ENCODE peak calls at places on chromosomes 5 and 9, in four cellular contexts. O is EH, B is fibroblast of the aortic adventitia, D is ovary. I is an unnamed sample.

GRCh38 chr9:114572199-114572598 is 15.4 kb upstream of the ATP6V1G1 start:
- DNase-seq in B (no peak), D (no peak), O (no peak), I (no peak)

GRCh38 chr5:175854231-175855040 is 16.9 kb upstream of the CPLX2 start:
- DNase-seq in B (no peak), O (no peak), D (no peak), I (no peak)

GRCh38 chr9:121906074-121906520 is 187.0 kb downstream of the TTLL11 start:
- DNase-seq in D (no peak), B (peak), O (peak), I (peak)

GRCh38 chr9:127785933-127786772 is at the start of gene CDK9:
- DNase-seq in D (peak), O (peak), B (peak), I (peak)

GRCh38 chr5:43075319-43076293 is 35.5 kb upstream of the ANXA2R start:
- DNase-seq in O (no peak), B (peak), D (no peak), I (no peak)

GRCh38 chr5:74336286-74336685 is 304.2 kb downstream of the ENC1 start:
- DNase-seq in O (no peak), D (no peak), B (no peak), I (no peak)

GRCh38 chr5:149215478-149216042 is 56.1 kb upstream of the AFAP1L1 start:
- DNase-seq in D (no peak), B (peak), O (peak), I (peak)

GRCh38 chr9:71446081-71446480 is 322.2 kb downstream of the CEMIP2 start:
- DNase-seq in D (no peak), O (no peak), B (no peak), I (no peak)

GRCh38 chr5:59583810-59584562 is 309.5 kb downstream of the PDE4D start:
- DNase-seq in D (no peak), O (no peak), B (no peak), I (no peak)

GRCh38 chr9:19154135-19154612 is 26.9 kb upstream of the PLIN2 start:
- DNase-seq in B (peak), O (peak), D (peak), I (peak)

GRCh38 chr9:111272571-111272970 is 57.5 kb downstream of the OR2K2 start:
- DNase-seq in D (no peak), B (no peak), O (no peak), I (no peak)

GRCh38 chr9:112761912-112762651 is 11.5 kb downstream of the SNX30 start:
- DNase-seq in D (no peak), O (peak), B (no peak), I (no peak)

GRCh38 chr5:120446068-120446492 is 18.0 kb upstream of the PRR16 start:
- DNase-seq in O (peak), B (peak), D (no peak), I (peak)

GRCh38 chr9:33719581-33720374 is 75.6 kb upstream of the PRSS3 start:
- DNase-seq in B (no peak), D (no peak), O (peak), I (peak)

GRCh38 chr9:82354260-82354659 is 365.7 kb downstream of the SPATA31D1 start:
- DNase-seq in B (peak), D (no peak), O (peak), I (peak)

GRCh38 chr9:14652729-14653377 is 40.4 kb downstream of the ZDHHC21 start:
- DNase-seq in D (no peak), O (peak), B (peak), I (peak)

GRCh38 chr5:73256012-73256411 is 83.0 kb downstream of the TMEM174 start:
- DNase-seq in D (no peak), B (no peak), O (no peak), I (no peak)

GRCh38 chr9:131395027-131395744 is 1.3 kb downstream of the PRRC2B start:
- DNase-seq in O (peak), B (peak), D (peak), I (no peak)

GRCh38 chr9:13787234-13787833 is 507.8 kb upstream of the MPDZ start:
- DNase-seq in B (peak), O (peak), D (no peak), I (peak)

GRCh38 chr5:17374973-17375844 is 122.8 kb upstream of the TAF11L2 start:
- DNase-seq in O (no peak), B (peak), D (no peak), I (peak)

GRCh38 chr5:178182158-178182876 is 4.9 kb downstream of the GMCL2 start:
- DNase-seq in O (no peak), B (no peak), D (no peak), I (no peak)

GRCh38 chr9:130501645-130502044 is 56.9 kb downstream of the ASS1 start:
- DNase-seq in O (no peak), D (no peak), B (no peak), I (no peak)

GRCh38 chr9:73494894-73495293 is 343.2 kb downstream of the ANXA1 start:
- DNase-seq in O (no peak), B (no peak), D (no peak), I (no peak)

GRCh38 chr5:139394123-139394653 is 716 bp downstream of the PROB1 start:
- DNase-seq in B (no peak), O (peak), D (no peak), I (peak)

GRCh38 chr9:134629586-134630392 is 11.8 kb upstream of the COL5A1 start:
- DNase-seq in O (no peak), D (peak), B (peak), I (no peak)

GRCh38 chr5:41788800-41789395 is 81.3 kb downstream of the OXCT1 start:
- DNase-seq in D (no peak), O (peak), B (peak), I (peak)

GRCh38 chr9:33297455-33297854 is 7.1 kb downstream of the NFX1 start:
- DNase-seq in O (no peak), D (no peak), B (no peak), I (no peak)

GRCh38 chr9:135074354-135075233 is 12.9 kb upstream of the OLFM1 start:
- DNase-seq in O (no peak), D (no peak), B (no peak), I (no peak)